ENCODE peak calls at places on chromosomes 7 and 10, in seven cellular contexts. One of them, this sample, is unnamed.

GRCh38 chr10:60757422-60757895 is 20.8 kb upstream of the CDK1 start:
- DNase-seq in left lung: no peak
- DNase-seq in stimulated activated CD8-positive, alpha-beta memory T cell treated with anti-CD3 and anti-CD28 coated beads, Interleukin-15, amount 100 ng/mL, for 4 hours: no peak
- DNase-seq in activated gamma-delta T cell treated with Interleukin-2 at 50 U/mL for 16 hours: no peak
- DNase-seq in amniotic epithelial cell: peak
- DNase-seq in mesendoderm: peak
- DNase-seq in non-pigmented ciliary epithelial cell: no peak
- DNase-seq in this sample: peak

GRCh38 chr7:112400141-112400540 is 50.1 kb upstream of the IFRD1 start:
- DNase-seq in activated gamma-delta T cell treated with Interleukin-2 at 50 U/mL for 16 hours: no peak
- DNase-seq in stimulated activated CD8-positive, alpha-beta memory T cell treated with anti-CD3 and anti-CD28 coated beads, Interleukin-15, amount 100 ng/mL, for 4 hours: no peak
- DNase-seq in amniotic epithelial cell: peak
- DNase-seq in left lung: no peak
- DNase-seq in mesendoderm: no peak
- DNase-seq in non-pigmented ciliary epithelial cell: no peak
- DNase-seq in this sample: no peak

GRCh38 chr10:35132727-35133126 is 6.1 kb downstream of the CREM start:
- DNase-seq in activated gamma-delta T cell treated with Interleukin-2 at 50 U/mL for 16 hours: no peak
- DNase-seq in amniotic epithelial cell: no peak
- DNase-seq in mesendoderm: no peak
- DNase-seq in stimulated activated CD8-positive, alpha-beta memory T cell treated with anti-CD3 and anti-CD28 coated beads, Interleukin-15, amount 100 ng/mL, for 4 hours: no peak
- DNase-seq in non-pigmented ciliary epithelial cell: no peak
- DNase-seq in left lung: no peak
- DNase-seq in this sample: no peak

GRCh38 chr10:35843524-35844171 is 201.6 kb upstream of the FZD8 start:
- DNase-seq in non-pigmented ciliary epithelial cell: no peak
- DNase-seq in mesendoderm: peak
- DNase-seq in amniotic epithelial cell: peak
- DNase-seq in stimulated activated CD8-positive, alpha-beta memory T cell treated with anti-CD3 and anti-CD28 coated beads, Interleukin-15, amount 100 ng/mL, for 4 hours: no peak
- DNase-seq in left lung: no peak
- DNase-seq in activated gamma-delta T cell treated with Interleukin-2 at 50 U/mL for 16 hours: no peak
- DNase-seq in this sample: peak

GRCh38 chr10:97038688-97039087 is 147.1 kb downstream of the SLIT1 start:
- DNase-seq in non-pigmented ciliary epithelial cell: no peak
- DNase-seq in left lung: no peak
- DNase-seq in mesendoderm: no peak
- DNase-seq in stimulated activated CD8-positive, alpha-beta memory T cell treated with anti-CD3 and anti-CD28 coated beads, Interleukin-15, amount 100 ng/mL, for 4 hours: no peak
- DNase-seq in activated gamma-delta T cell treated with Interleukin-2 at 50 U/mL for 16 hours: no peak
- DNase-seq in amniotic epithelial cell: no peak
- DNase-seq in this sample: no peak

GRCh38 chr7:27868117-27868516 is 128.2 kb downstream of the TAX1BP1 start:
- DNase-seq in stimulated activated CD8-positive, alpha-beta memory T cell treated with anti-CD3 and anti-CD28 coated beads, Interleukin-15, amount 100 ng/mL, for 4 hours: no peak
- DNase-seq in left lung: no peak
- DNase-seq in amniotic epithelial cell: peak
- DNase-seq in mesendoderm: peak
- DNase-seq in activated gamma-delta T cell treated with Interleukin-2 at 50 U/mL for 16 hours: no peak
- DNase-seq in non-pigmented ciliary epithelial cell: no peak
- DNase-seq in this sample: no peak

GRCh38 chr7:155918720-155919399 is 106.6 kb upstream of the SHH start:
- DNase-seq in non-pigmented ciliary epithelial cell: peak
- DNase-seq in left lung: peak
- DNase-seq in activated gamma-delta T cell treated with Interleukin-2 at 50 U/mL for 16 hours: no peak
- DNase-seq in mesendoderm: no peak
- DNase-seq in amniotic epithelial cell: no peak
- DNase-seq in stimulated activated CD8-positive, alpha-beta memory T cell treated with anti-CD3 and anti-CD28 coated beads, Interleukin-15, amount 100 ng/mL, for 4 hours: no peak
- DNase-seq in this sample: peak

GRCh38 chr10:91409069-91409868 is 875 bp upstream of the HECTD2 start:
- DNase-seq in mesendoderm: peak
- DNase-seq in stimulated activated CD8-positive, alpha-beta memory T cell treated with anti-CD3 and anti-CD28 coated beads, Interleukin-15, amount 100 ng/mL, for 4 hours: no peak
- DNase-seq in activated gamma-delta T cell treated with Interleukin-2 at 50 U/mL for 16 hours: no peak
- DNase-seq in amniotic epithelial cell: peak
- DNase-seq in non-pigmented ciliary epithelial cell: peak
- DNase-seq in left lung: peak
- DNase-seq in this sample: peak

GRCh38 chr10:52170776-52171175 is 143.3 kb upstream of the DKK1 start:
- DNase-seq in amniotic epithelial cell: no peak
- DNase-seq in mesendoderm: peak
- DNase-seq in left lung: no peak
- DNase-seq in non-pigmented ciliary epithelial cell: no peak
- DNase-seq in stimulated activated CD8-positive, alpha-beta memory T cell treated with anti-CD3 and anti-CD28 coated beads, Interleukin-15, amount 100 ng/mL, for 4 hours: no peak
- DNase-seq in activated gamma-delta T cell treated with Interleukin-2 at 50 U/mL for 16 hours: no peak
- DNase-seq in this sample: peak